ENCODE peak calls at places on chromosome 4, in seven cellular contexts. E, O, L, H, C, U and W are unnamed samples.

GRCh38 chr4:76665139-76665538 is 230.1 kb downstream of the SHROOM3 start:
- DNase-seq in O (peak; percentile 82), L (no peak), H (no peak), E (no peak), U (no peak), C (no peak), W (no peak)

GRCh38 chr4:180169394-180169793 is 2073.8 kb upstream of the TENM3 start:
- DNase-seq in O (no peak), C (no peak), U (no peak), H (no peak), L (no peak), E (no peak), W (no peak)

GRCh38 chr4:69748176-69748575 is 12.2 kb downstream of the SULT1B1 start:
- DNase-seq in U (no peak), C (no peak), O (no peak), E (no peak), L (no peak), H (no peak), W (no peak)

GRCh38 chr4:137471461-137471860 is 60.8 kb downstream of the PCDH18 start:
- DNase-seq in H (no peak), O (no peak), E (no peak), C (no peak), L (no peak), U (no peak), W (no peak)

GRCh38 chr4:65880594-65880993 is 210.3 kb upstream of the EPHA5 start:
- DNase-seq in O (no peak), H (no peak), E (no peak), C (no peak), L (no peak), U (no peak), W (no peak)

GRCh38 chr4:7890635-7891393 is 48.8 kb downstream of the AFAP1 start:
- DNase-seq in H (peak; percentile 88), U (no peak), L (peak; percentile 56), C (no peak), E (no peak), O (no peak), W (peak; percentile 66)

GRCh38 chr4:69831646-69832325 is 28.2 kb downstream of the SULT1E1 start:
- DNase-seq in E (no peak), C (no peak), O (no peak), H (no peak), U (peak; percentile 59), L (peak; percentile 6), W (no peak)

GRCh38 chr4:187209921-187210613 is 486.4 kb upstream of the FAT1 start:
- DNase-seq in E (no peak), O (no peak), U (no peak), C (no peak), L (no peak), H (no peak), W (no peak)

GRCh38 chr4:83074086-83074704 is 39.2 kb downstream of the COPS4 start:
- DNase-seq in O (peak; percentile 65), U (peak; percentile 79), H (peak; percentile 72), E (no peak), C (peak; percentile 33), L (peak; percentile 75), W (peak; percentile 53)

GRCh38 chr4:88244821-88245579 is 39.4 kb downstream of the PPM1K start:
- DNase-seq in O (no peak), H (no peak), E (no peak), L (no peak), C (no peak), U (no peak), W (no peak)

GRCh38 chr4:24672871-24673270 is 88.5 kb upstream of the DHX15 start:
- DNase-seq in C (no peak), E (no peak), L (no peak), H (no peak), O (no peak), U (no peak), W (no peak)

GRCh38 chr4:6734165-6734786 is 18.3 kb downstream of the BLOC1S4 start:
- DNase-seq in U (no peak), E (no peak), O (no peak), H (no peak), L (no peak), C (peak; percentile 52), W (no peak)

GRCh38 chr4:22780797-22781196 is 88.1 kb downstream of the GBA3 start:
- DNase-seq in E (no peak), C (no peak), U (no peak), H (no peak), L (no peak), O (no peak), W (no peak)

GRCh38 chr4:112287258-112287873 is 1.7 kb upstream of the TIFA start:
- DNase-seq in L (no peak), U (no peak), C (no peak), H (no peak), E (no peak), O (no peak), W (no peak)

GRCh38 chr4:3529363-3529762 is 2.9 kb downstream of the LRPAP1 start:
- DNase-seq in H (no peak), O (no peak), L (no peak), E (no peak), C (no peak), U (no peak), W (no peak)

GRCh38 chr4:100289530-100289888 is 99.2 kb upstream of the DDIT4L start:
- DNase-seq in U (no peak), L (no peak), E (no peak), H (peak; percentile 32), O (no peak), C (no peak), W (no peak)

GRCh38 chr4:54499308-54500074 is 158.3 kb upstream of the KIT start:
- DNase-seq in C (no peak), O (no peak), L (no peak), E (no peak), U (no peak), H (no peak), W (peak; percentile 91)

GRCh38 chr4:1407657-1408333 is 1.6 kb upstream of the NKX1-1 start:
- DNase-seq in H (no peak), C (no peak), E (no peak), U (no peak), L (no peak), O (no peak), W (no peak)
- TF ChIP-seq EZH2 in H (peak; percentile 50), C (no peak), E (no peak), U (no peak), L (no peak), O (no peak), W (no peak)

GRCh38 chr4:80371046-80371445 is 35.5 kb downstream of the CFAP299 start:
- DNase-seq in L (no peak), E (no peak), O (no peak), C (no peak), H (no peak), U (no peak), W (no peak)

GRCh38 chr4:80370635-80371034 is 35.1 kb downstream of the CFAP299 start:
- DNase-seq in C (no peak), O (no peak), L (no peak), U (no peak), H (no peak), E (no peak), W (no peak)

GRCh38 chr4:80374180-80374579 is 38.6 kb downstream of the CFAP299 start:
- DNase-seq in C (no peak), H (no peak), E (no peak), L (no peak), O (no peak), U (no peak), W (no peak)
- H3K9me3 ChIP-seq in C (no peaks in the 10 kb centered on the region), H (no peaks in the 10 kb centered on the region), E (peaks cover 18% of the 10 kb centered on the region), L (peaks cover 11% of the 10 kb centered on the region), O (no peaks in the 10 kb centered on the region), U (peaks cover 4% of the 10 kb centered on the region), W (no peaks in the 10 kb centered on the region)

DNA sequence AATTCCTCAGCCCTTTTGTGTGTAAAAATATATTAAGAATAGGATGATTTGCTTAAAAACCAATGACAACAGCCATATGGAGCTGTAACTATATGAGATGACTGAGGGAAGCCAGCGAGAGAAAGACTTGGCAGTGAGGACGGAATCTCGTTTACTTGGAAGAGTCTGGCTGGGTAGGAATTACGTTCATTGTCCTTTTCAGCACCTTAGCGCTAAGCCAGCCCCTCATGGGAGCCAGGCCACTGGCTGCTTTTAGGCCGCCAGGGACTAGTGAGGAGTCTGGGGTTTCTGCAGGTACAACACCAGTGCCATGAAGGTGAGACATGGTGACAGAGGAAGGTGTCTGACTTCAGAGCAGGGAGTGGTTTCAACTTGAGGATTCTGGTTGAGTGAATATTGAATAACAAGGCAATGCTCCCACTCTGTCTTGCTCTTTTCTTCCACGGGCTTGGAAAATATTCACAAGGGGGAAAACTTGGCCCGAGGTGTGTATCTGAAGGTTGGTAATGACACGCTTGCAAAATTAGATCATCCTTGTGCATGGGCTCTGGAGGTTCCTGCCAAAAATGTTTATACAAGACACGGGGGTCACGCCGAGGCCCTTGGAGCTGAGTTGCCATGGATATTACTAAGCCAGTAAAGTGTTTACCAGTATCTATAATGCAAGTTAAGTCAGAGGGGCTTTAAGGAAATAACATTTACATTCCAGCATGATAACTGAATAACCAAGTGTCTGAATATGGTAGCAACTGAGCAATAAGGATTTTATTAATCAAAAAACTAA is 17.5 kb downstream of the KLF3 start:
- DNase-seq in L (no peak), U (no peak), C (no peak), O (no peak), H (no peak), E (no peak), W (no peak)
- TF ChIP-seq POLR2AphosphoS5 in L (no peak), U (no peak), C (no peak), O (no peak), H (no peak), E (no peak), W (no peak)

GRCh38 chr4:42309571-42310260 is 87.6 kb upstream of the SHISA3 start:
- DNase-seq in E (no peak), O (no peak), C (no peak), U (no peak), H (no peak), L (no peak), W (no peak)

GRCh38 chr4:42302348-42302747 is 94.9 kb upstream of the SHISA3 start:
- DNase-seq in O (peak; percentile 43), H (peak; percentile 27), E (no peak), L (peak; percentile 68), C (peak; percentile 23), U (no peak), W (no peak)

GRCh38 chr4:42310343-42310742 is 86.9 kb upstream of the SHISA3 start:
- DNase-seq in H (no peak), C (no peak), O (no peak), L (no peak), E (no peak), U (no peak), W (no peak)

GRCh38 chr4:42306221-42307109 is 90.8 kb upstream of the SHISA3 start:
- DNase-seq in C (no peak), U (no peak), O (no peak), E (no peak), L (no peak), H (no peak), W (no peak)
- TF ChIP-seq EZH2 in C (no peak), U (no peak), O (no peak), E (no peak), L (no peak), H (no peak), W (no peak)